ENCODE peak calls at places on chromosomes 13 and 19, in six cellular contexts. One of them, this sample, is unnamed.

GRCh38 chr19:8468761-8469458 is 24.1 kb downstream of the HNRNPM start:
- DNase-seq in left ventricle myocardium superior: no peak
- DNase-seq in ELR: no peak
- DNase-seq in T-helper 17 cell: no peak
- DNase-seq in GM23338: no peak
- DNase-seq in stimulated activated naive CD4-positive, alpha-beta T cell: no peak
- DNase-seq in this sample: no peak

GRCh38 chr19:541699-542098 is 2.2 kb upstream of the GZMM start:
- DNase-seq in left ventricle myocardium superior: no peak
- DNase-seq in ELR: no peak
- DNase-seq in T-helper 17 cell: no peak
- DNase-seq in GM23338: no peak
- DNase-seq in stimulated activated naive CD4-positive, alpha-beta T cell: no peak
- DNase-seq in this sample: no peak

GRCh38 chr19:1214299-1214861 is 8.8 kb downstream of the STK11 start:
- DNase-seq in left ventricle myocardium superior: no peak
- DNase-seq in ELR: no peak
- DNase-seq in T-helper 17 cell: no peak
- DNase-seq in GM23338: no peak
- DNase-seq in stimulated activated naive CD4-positive, alpha-beta T cell: no peak
- DNase-seq in this sample: no peak

GRCh38 chr13:113875829-113876228 is 12.0 kb upstream of the GAS6 start:
- DNase-seq in left ventricle myocardium superior: no peak
- DNase-seq in ELR: no peak
- DNase-seq in T-helper 17 cell: no peak
- DNase-seq in GM23338: no peak
- DNase-seq in stimulated activated naive CD4-positive, alpha-beta T cell: no peak
- DNase-seq in this sample: peak; percentile 11

GRCh38 chr13:96034662-96035061 is 18.5 kb downstream of the UGGT2 start:
- DNase-seq in left ventricle myocardium superior: no peak
- DNase-seq in ELR: no peak
- DNase-seq in T-helper 17 cell: no peak
- DNase-seq in GM23338: no peak
- DNase-seq in stimulated activated naive CD4-positive, alpha-beta T cell: no peak
- DNase-seq in this sample: no peak

GRCh38 chr13:113034451-113035208 is 65.6 kb downstream of the MCF2L start:
- DNase-seq in left ventricle myocardium superior: peak; percentile 49
- DNase-seq in ELR: peak; percentile 70
- DNase-seq in T-helper 17 cell: no peak
- DNase-seq in GM23338: peak; percentile 81
- DNase-seq in stimulated activated naive CD4-positive, alpha-beta T cell: no peak
- DNase-seq in this sample: peak; percentile 90

GRCh38 chr13:44734204-44734707 is 158.1 kb upstream of the TSC22D1 start:
- DNase-seq in left ventricle myocardium superior: peak; percentile 73
- DNase-seq in ELR: peak; percentile 39
- DNase-seq in T-helper 17 cell: no peak
- DNase-seq in GM23338: no peak
- DNase-seq in stimulated activated naive CD4-positive, alpha-beta T cell: no peak
- DNase-seq in this sample: peak; percentile 35

GRCh38 chr19:21474671-21475181 is 30.7 kb upstream of the ZNF429 start:
- DNase-seq in left ventricle myocardium superior: peak; percentile 90
- DNase-seq in ELR: no peak
- DNase-seq in T-helper 17 cell: peak; percentile 72
- DNase-seq in GM23338: peak; percentile 92
- DNase-seq in stimulated activated naive CD4-positive, alpha-beta T cell: peak; percentile 38
- DNase-seq in this sample: peak; percentile 86

GRCh38 chr13:76965759-76966421 is 17.6 kb downstream of the ACOD1 start:
- DNase-seq in left ventricle myocardium superior: peak; percentile 61
- DNase-seq in ELR: peak; percentile 73
- DNase-seq in T-helper 17 cell: no peak
- DNase-seq in GM23338: no peak
- DNase-seq in stimulated activated naive CD4-positive, alpha-beta T cell: no peak
- DNase-seq in this sample: peak; percentile 54

GRCh38 chr19:44903602-44904425 is 1.8 kb upstream of the APOE start:
- DNase-seq in left ventricle myocardium superior: peak; percentile 84
- DNase-seq in ELR: peak; percentile 62
- DNase-seq in T-helper 17 cell: peak; percentile 83
- DNase-seq in GM23338: peak; percentile 80
- DNase-seq in stimulated activated naive CD4-positive, alpha-beta T cell: no peak
- DNase-seq in this sample: peak; percentile 84

GRCh38 chr19:1259206-1259872 is 9.8 kb upstream of the CIRBP start:
- DNase-seq in left ventricle myocardium superior: peak; percentile 85
- DNase-seq in ELR: peak; percentile 75
- DNase-seq in T-helper 17 cell: peak; percentile 42
- DNase-seq in GM23338: peak; percentile 81
- DNase-seq in stimulated activated naive CD4-positive, alpha-beta T cell: peak; percentile 75
- DNase-seq in this sample: no peak

GRCh38 chr19:8335343-8336071 is 7.6 kb downstream of the KANK3 start:
- DNase-seq in left ventricle myocardium superior: no peak
- DNase-seq in ELR: no peak
- DNase-seq in T-helper 17 cell: no peak
- DNase-seq in GM23338: peak; percentile 76
- DNase-seq in stimulated activated naive CD4-positive, alpha-beta T cell: no peak
- DNase-seq in this sample: no peak

GRCh38 chr13:83065136-83065535 is 817.1 kb downstream of the SLITRK1 start:
- DNase-seq in left ventricle myocardium superior: no peak
- DNase-seq in ELR: peak; percentile 8
- DNase-seq in T-helper 17 cell: no peak
- DNase-seq in GM23338: no peak
- DNase-seq in stimulated activated naive CD4-positive, alpha-beta T cell: no peak
- DNase-seq in this sample: peak; percentile 14

GRCh38 chr19:17784201-17785008 is 10.5 kb upstream of the B3GNT3 start:
- DNase-seq in left ventricle myocardium superior: peak; percentile 61
- DNase-seq in ELR: peak; percentile 71
- DNase-seq in T-helper 17 cell: peak; percentile 68
- DNase-seq in GM23338: peak; percentile 94
- DNase-seq in stimulated activated naive CD4-positive, alpha-beta T cell: peak; percentile 56
- DNase-seq in this sample: peak; percentile 84

GRCh38 chr13:97281028-97281427 is 58.9 kb downstream of the MBNL2 start:
- DNase-seq in left ventricle myocardium superior: no peak
- DNase-seq in ELR: no peak
- DNase-seq in T-helper 17 cell: no peak
- DNase-seq in GM23338: no peak
- DNase-seq in stimulated activated naive CD4-positive, alpha-beta T cell: no peak
- DNase-seq in this sample: no peak

GRCh38 chr13:98389319-98389718 is 187.6 kb downstream of the STK24 start:
- DNase-seq in left ventricle myocardium superior: peak; percentile 60
- DNase-seq in ELR: no peak
- DNase-seq in T-helper 17 cell: no peak
- DNase-seq in GM23338: no peak
- DNase-seq in stimulated activated naive CD4-positive, alpha-beta T cell: no peak
- DNase-seq in this sample: no peak

GRCh38 chr13:111789420-111789819 is 277.5 kb upstream of the SOX1 start:
- DNase-seq in left ventricle myocardium superior: no peak
- DNase-seq in ELR: no peak
- DNase-seq in T-helper 17 cell: no peak
- DNase-seq in GM23338: no peak
- DNase-seq in stimulated activated naive CD4-positive, alpha-beta T cell: no peak
- DNase-seq in this sample: no peak

GRCh38 chr13:107883561-107884175 is 331.7 kb downstream of the LIG4 start:
- DNase-seq in left ventricle myocardium superior: no peak
- DNase-seq in ELR: peak; percentile 44
- DNase-seq in T-helper 17 cell: no peak
- DNase-seq in GM23338: no peak
- DNase-seq in stimulated activated naive CD4-positive, alpha-beta T cell: no peak
- DNase-seq in this sample: no peak

GRCh38 chr13:75550159-75550567 is 572 bp downstream of the UCHL3 start:
- DNase-seq in left ventricle myocardium superior: no peak
- DNase-seq in ELR: peak; percentile 86
- DNase-seq in T-helper 17 cell: no peak
- DNase-seq in GM23338: peak; percentile 23
- DNase-seq in stimulated activated naive CD4-positive, alpha-beta T cell: no peak
- DNase-seq in this sample: peak; percentile 63

GRCh38 chr13:109274188-109274821 is 512.1 kb downstream of the IRS2 start:
- DNase-seq in left ventricle myocardium superior: no peak
- DNase-seq in ELR: peak; percentile 83
- DNase-seq in T-helper 17 cell: no peak
- DNase-seq in GM23338: peak; percentile 90
- DNase-seq in stimulated activated naive CD4-positive, alpha-beta T cell: no peak
- DNase-seq in this sample: peak; percentile 69

GRCh38 chr13:25752957-25753540 is 298.8 kb downstream of the SHISA2 start:
- DNase-seq in left ventricle myocardium superior: peak; percentile 51
- DNase-seq in ELR: peak; percentile 71
- DNase-seq in T-helper 17 cell: no peak
- DNase-seq in GM23338: no peak
- DNase-seq in stimulated activated naive CD4-positive, alpha-beta T cell: no peak
- DNase-seq in this sample: peak; percentile 89

GRCh38 chr13:105446197-105446596 is 1089.3 kb downstream of the EFNB2 start:
- DNase-seq in left ventricle myocardium superior: no peak
- DNase-seq in ELR: no peak
- DNase-seq in T-helper 17 cell: no peak
- DNase-seq in GM23338: no peak
- DNase-seq in stimulated activated naive CD4-positive, alpha-beta T cell: no peak
- DNase-seq in this sample: peak; percentile 17

GRCh38 chr13:114015608-114016295 is 41.9 kb upstream of the C13orf46 start:
- DNase-seq in left ventricle myocardium superior: peak; percentile 64
- DNase-seq in ELR: no peak
- DNase-seq in T-helper 17 cell: no peak
- DNase-seq in GM23338: no peak
- DNase-seq in stimulated activated naive CD4-positive, alpha-beta T cell: no peak
- DNase-seq in this sample: peak; percentile 82

GRCh38 chr13:50389726-50390125 is 374.5 kb downstream of the KCNRG start:
- DNase-seq in left ventricle myocardium superior: no peak
- DNase-seq in ELR: no peak
- DNase-seq in T-helper 17 cell: no peak
- DNase-seq in GM23338: no peak
- DNase-seq in stimulated activated naive CD4-positive, alpha-beta T cell: no peak
- DNase-seq in this sample: no peak

GRCh38 chr13:28161370-28161769 is 23.0 kb downstream of the PAN3 start:
- DNase-seq in left ventricle myocardium superior: no peak
- DNase-seq in ELR: peak; percentile 57
- DNase-seq in T-helper 17 cell: no peak
- DNase-seq in GM23338: peak; percentile 91
- DNase-seq in stimulated activated naive CD4-positive, alpha-beta T cell: no peak
- DNase-seq in this sample: peak; percentile 20

GRCh38 chr13:30864352-30865130 is 41.5 kb upstream of the MEDAG start:
- DNase-seq in left ventricle myocardium superior: no peak
- DNase-seq in ELR: peak; percentile 82
- DNase-seq in T-helper 17 cell: no peak
- DNase-seq in GM23338: peak; percentile 30
- DNase-seq in stimulated activated naive CD4-positive, alpha-beta T cell: no peak
- DNase-seq in this sample: peak; percentile 63

GRCh38 chr19:45113628-45114027 is 20.6 kb downstream of the PPP1R37 start:
- DNase-seq in left ventricle myocardium superior: no peak
- DNase-seq in ELR: no peak
- DNase-seq in T-helper 17 cell: no peak
- DNase-seq in GM23338: peak; percentile 35
- DNase-seq in stimulated activated naive CD4-positive, alpha-beta T cell: no peak
- DNase-seq in this sample: no peak

GRCh38 chr19:13172335-13173128 is 22.3 kb downstream of the IER2 start:
- DNase-seq in left ventricle myocardium superior: peak; percentile 83
- DNase-seq in ELR: peak; percentile 94
- DNase-seq in T-helper 17 cell: peak; percentile 64
- DNase-seq in GM23338: no peak
- DNase-seq in stimulated activated naive CD4-positive, alpha-beta T cell: no peak
- DNase-seq in this sample: peak; percentile 77

GRCh38 chr13:35987572-35988513 is 143.3 kb downstream of the DCLK1 start:
- DNase-seq in left ventricle myocardium superior: no peak
- DNase-seq in ELR: no peak
- DNase-seq in T-helper 17 cell: no peak
- DNase-seq in GM23338: peak; percentile 63
- DNase-seq in stimulated activated naive CD4-positive, alpha-beta T cell: no peak
- DNase-seq in this sample: no peak

GRCh38 chr13:23378009-23378632 is 55.4 kb downstream of the SACS start:
- DNase-seq in left ventricle myocardium superior: no peak
- DNase-seq in ELR: peak; percentile 99
- DNase-seq in T-helper 17 cell: no peak
- DNase-seq in GM23338: peak; percentile 33
- DNase-seq in stimulated activated naive CD4-positive, alpha-beta T cell: peak; percentile 45
- DNase-seq in this sample: peak; percentile 91

GRCh38 chr19:4908311-4908710 is 990 bp upstream of the UHRF1 start:
- DNase-seq in left ventricle myocardium superior: no peak
- DNase-seq in ELR: no peak
- DNase-seq in T-helper 17 cell: no peak
- DNase-seq in GM23338: peak; percentile 44
- DNase-seq in stimulated activated naive CD4-positive, alpha-beta T cell: no peak
- DNase-seq in this sample: no peak

GRCh38 chr13:102234618-102235017 is 167.2 kb downstream of the FGF14 start:
- DNase-seq in left ventricle myocardium superior: no peak
- DNase-seq in ELR: peak; percentile 52
- DNase-seq in T-helper 17 cell: no peak
- DNase-seq in GM23338: no peak
- DNase-seq in stimulated activated naive CD4-positive, alpha-beta T cell: no peak
- DNase-seq in this sample: no peak

GRCh38 chr13:107251321-107251720 is 683.4 kb upstream of the ARGLU1 start:
- DNase-seq in left ventricle myocardium superior: no peak
- DNase-seq in ELR: no peak
- DNase-seq in T-helper 17 cell: no peak
- DNase-seq in GM23338: no peak
- DNase-seq in stimulated activated naive CD4-positive, alpha-beta T cell: no peak
- DNase-seq in this sample: no peak

GRCh38 chr13:24386816-24387708 is 77.7 kb downstream of the C1QTNF9 start:
- DNase-seq in left ventricle myocardium superior: no peak
- DNase-seq in ELR: no peak
- DNase-seq in T-helper 17 cell: no peak
- DNase-seq in GM23338: no peak
- DNase-seq in stimulated activated naive CD4-positive, alpha-beta T cell: no peak
- DNase-seq in this sample: no peak

GRCh38 chr13:52969373-52969772 is 59.2 kb upstream of the OLFM4 start:
- DNase-seq in left ventricle myocardium superior: no peak
- DNase-seq in ELR: no peak
- DNase-seq in T-helper 17 cell: no peak
- DNase-seq in GM23338: no peak
- DNase-seq in stimulated activated naive CD4-positive, alpha-beta T cell: no peak
- DNase-seq in this sample: no peak

GRCh38 chr19:49585023-49585422 is 3.9 kb downstream of the PRRG2 start:
- DNase-seq in left ventricle myocardium superior: no peak
- DNase-seq in ELR: no peak
- DNase-seq in T-helper 17 cell: no peak
- DNase-seq in GM23338: peak; percentile 92
- DNase-seq in stimulated activated naive CD4-positive, alpha-beta T cell: no peak
- DNase-seq in this sample: no peak

GRCh38 chr19:30666301-30666803 is 294.2 kb downstream of the ZNF536 start:
- DNase-seq in left ventricle myocardium superior: peak; percentile 66
- DNase-seq in ELR: peak; percentile 47
- DNase-seq in T-helper 17 cell: peak; percentile 18
- DNase-seq in GM23338: peak; percentile 82
- DNase-seq in stimulated activated naive CD4-positive, alpha-beta T cell: no peak
- DNase-seq in this sample: peak; percentile 65

This sample was measured in AG20443.